ENCODE peak calls at places on chromosomes 1 and 21, in eight cellular contexts. X is T-helper 9 cell; C is NCI-H226; M is ELR; J is EH; F is CD8-positive, alpha-beta memory T cell; H is caudate nucleus; R is fibroblast of lung. K is an unnamed sample.
A peak's percentile ranks its signal among the peaks of the same experiment; 100 is the strongest.

GRCh38 chr1:212518188-212518951 is 85.7 kb downstream of the NENF start:
- DNase-seq in X (no peak), C (no peak), M (peak; percentile 20), J (peak; percentile 61), F (no peak), H (no peak), R (peak; percentile 78), K (peak; percentile 70)

GRCh38 chr21:35071347-35071746 is 22.2 kb upstream of the RUNX1 start:
- DNase-seq in X (no peak), C (no peak), M (peak; percentile 29), J (peak; percentile 30), F (no peak), H (no peak), R (no peak), K (no peak)

GRCh38 chr1:3442331-3442730 is 12.1 kb upstream of the ARHGEF16 start:
- DNase-seq in X (no peak), C (no peak), M (no peak), J (no peak), F (no peak), H (no peak), R (no peak), K (no peak)

GRCh38 chr1:211541715-211542477 is 37.1 kb downstream of the SLC30A1 start:
- DNase-seq in X (no peak), C (no peak), M (no peak), J (peak; percentile 27), F (no peak), H (peak; percentile 43), R (peak; percentile 39), K (no peak)

GRCh38 chr1:58283380-58284338 is 262.9 kb downstream of the OMA1 start:
- DNase-seq in X (no peak), C (no peak), M (peak; percentile 1), J (no peak), F (no peak), H (no peak), R (no peak), K (no peak)

GRCh38 chr1:160975026-160975425 is 20.4 kb upstream of the ITLN2 start:
- DNase-seq in X (no peak), C (no peak), M (no peak), J (no peak), F (no peak), H (no peak), R (no peak), K (no peak)

GRCh38 chr1:41795205-41795762 is 123.4 kb downstream of the HIVEP3 start:
- DNase-seq in X (no peak), C (peak; percentile 31), M (peak; percentile 81), J (peak; percentile 64), F (no peak), H (no peak), R (peak; percentile 79), K (peak; percentile 63)

GRCh38 chr1:12527564-12527963 is 90.4 kb downstream of the DHRS3 start:
- DNase-seq in X (no peak), C (no peak), M (no peak), J (no peak), F (no peak), H (no peak), R (no peak), K (no peak)

GRCh38 chr1:163824490-163824889 is 502.7 kb downstream of the NUF2 start:
- DNase-seq in X (no peak), C (no peak), M (no peak), J (peak; percentile 50), F (no peak), H (no peak), R (peak; percentile 17), K (no peak)

GRCh38 chr21:32958288-32958992 is 67.3 kb upstream of the OLIG2 start:
- DNase-seq in X (no peak), C (no peak), M (no peak), J (no peak), F (no peak), H (no peak), R (no peak), K (no peak)

GRCh38 chr1:181789395-181789794 is 272.1 kb downstream of the ZNF648 start:
- DNase-seq in X (no peak), C (no peak), M (no peak), J (no peak), F (no peak), H (no peak), R (no peak), K (no peak)

GRCh38 chr1:226588484-226588883 is 39.9 kb downstream of the STUM start:
- DNase-seq in X (no peak), C (no peak), M (peak; percentile 6), J (peak; percentile 9), F (no peak), H (no peak), R (no peak), K (no peak)

GRCh38 chr1:2860476-2861142 is 59.1 kb upstream of the TTC34 start:
- DNase-seq in X (no peak), C (no peak), M (no peak), J (no peak), F (no peak), H (no peak), R (no peak), K (no peak)

GRCh38 chr1:230317823-230318819 is 108.0 kb downstream of the PGBD5 start:
- DNase-seq in X (no peak), C (peak; percentile 28), M (no peak), J (no peak), F (no peak), H (no peak), R (no peak), K (no peak)

GRCh38 chr1:16254263-16254948 is 17.4 kb upstream of the CPLANE2 start:
- DNase-seq in X (no peak), C (peak; percentile 77), M (peak; percentile 74), J (peak; percentile 57), F (no peak), H (no peak), R (no peak), K (peak; percentile 46)

GRCh38 chr1:221089803-221090202 is 210.6 kb downstream of the HLX start:
- DNase-seq in X (no peak), C (no peak), M (peak; percentile 23), J (no peak), F (no peak), H (no peak), R (no peak), K (no peak)

GRCh38 chr1:99704356-99704816 is 58.5 kb downstream of the PALMD start:
- DNase-seq in X (no peak), C (no peak), M (no peak), J (no peak), F (no peak), H (no peak), R (no peak), K (no peak)

GRCh38 chr1:197272791-197273190 is 4.7 kb downstream of the CRB1 start:
- DNase-seq in X (no peak), C (peak; percentile 9), M (peak; percentile 20), J (no peak), F (no peak), H (no peak), R (no peak), K (no peak)

GRCh38 chr1:38126970-38127369 is 80.4 kb upstream of the POU3F1 start:
- DNase-seq in X (no peak), C (no peak), M (no peak), J (no peak), F (no peak), H (peak; percentile 29), R (no peak), K (no peak)

GRCh38 chr1:172790245-172790644 is 131.3 kb downstream of the FASLG start:
- DNase-seq in X (no peak), C (no peak), M (no peak), J (peak; percentile 45), F (no peak), H (no peak), R (no peak), K (peak; percentile 33)

GRCh38 chr1:9095818-9096217 is 26.4 kb upstream of the SLC2A5 start:
- DNase-seq in X (no peak), C (no peak), M (no peak), J (no peak), F (no peak), H (no peak), R (no peak), K (no peak)

K was measured in HFFc6.